ENCODE peak calls at places on chromosomes 6 and 20, in nine cellular contexts. One of them, this sample, is unnamed.

GRCh38 chr6:25202505-25202904 is 76.7 kb upstream of the CARMIL1 start:
- DNase-seq in Karpas-422: no peak
- DNase-seq in PC-3: peak; percentile 45
- DNase-seq in fibroblast of lung: peak; percentile 83
- DNase-seq in H9: no peak
- DNase-seq in astrocyte: peak; percentile 82
- DNase-seq in OCI-LY7: no peak
- DNase-seq in hepatocyte: no peak
- DNase-seq in PC-9: no peak
- DNase-seq in this sample: no peak

GRCh38 chr20:38680492-38681118 is 43.7 kb upstream of the SLC32A1 start:
- DNase-seq in Karpas-422: peak; percentile 72
- DNase-seq in PC-3: peak; percentile 60
- DNase-seq in fibroblast of lung: peak; percentile 33
- DNase-seq in H9: peak; percentile 74
- DNase-seq in astrocyte: peak; percentile 16
- DNase-seq in OCI-LY7: peak; percentile 36
- DNase-seq in hepatocyte: peak; percentile 80
- DNase-seq in PC-9: no peak
- DNase-seq in this sample: peak; percentile 69

GRCh38 chr6:155130161-155130853 is 133.5 kb upstream of the CLDN20 start:
- DNase-seq in Karpas-422: no peak
- DNase-seq in PC-3: peak; percentile 26
- DNase-seq in fibroblast of lung: no peak
- DNase-seq in H9: no peak
- DNase-seq in astrocyte: peak; percentile 54
- DNase-seq in OCI-LY7: no peak
- DNase-seq in hepatocyte: no peak
- DNase-seq in PC-9: no peak
- DNase-seq in this sample: no peak

GRCh38 chr6:134689177-134689576 is 260.7 kb downstream of the ALDH8A1 start:
- DNase-seq in Karpas-422: no peak
- DNase-seq in PC-3: no peak
- DNase-seq in fibroblast of lung: no peak
- DNase-seq in H9: no peak
- DNase-seq in astrocyte: no peak
- DNase-seq in OCI-LY7: no peak
- DNase-seq in hepatocyte: no peak
- DNase-seq in PC-9: peak; percentile 28
- DNase-seq in this sample: no peak

GRCh38 chr6:110482774-110483400 is 6.5 kb upstream of the SLC22A16 start:
- DNase-seq in Karpas-422: no peak
- DNase-seq in PC-3: peak; percentile 4
- DNase-seq in fibroblast of lung: peak; percentile 7
- DNase-seq in H9: no peak
- DNase-seq in astrocyte: no peak
- DNase-seq in OCI-LY7: no peak
- DNase-seq in hepatocyte: no peak
- DNase-seq in PC-9: no peak
- DNase-seq in this sample: no peak

GRCh38 chr6:5132741-5133140 is 47.6 kb downstream of the PPP1R3G start:
- DNase-seq in Karpas-422: no peak
- DNase-seq in PC-3: no peak
- DNase-seq in fibroblast of lung: peak; percentile 99
- DNase-seq in H9: peak; percentile 75
- DNase-seq in astrocyte: peak; percentile 76
- DNase-seq in OCI-LY7: peak; percentile 17
- DNase-seq in hepatocyte: peak; percentile 23
- DNase-seq in PC-9: no peak
- DNase-seq in this sample: peak; percentile 41

GRCh38 chr20:48745330-48745729 is 82.5 kb downstream of the PREX1 start:
- DNase-seq in Karpas-422: no peak
- DNase-seq in PC-3: no peak
- DNase-seq in fibroblast of lung: peak; percentile 28
- DNase-seq in H9: no peak
- DNase-seq in astrocyte: no peak
- DNase-seq in OCI-LY7: no peak
- DNase-seq in hepatocyte: no peak
- DNase-seq in PC-9: no peak
- DNase-seq in this sample: no peak

GRCh38 chr6:164227952-164228522 is 813.5 kb downstream of the QKI start:
- DNase-seq in Karpas-422: no peak
- DNase-seq in PC-3: no peak
- DNase-seq in fibroblast of lung: no peak
- DNase-seq in H9: no peak
- DNase-seq in astrocyte: no peak
- DNase-seq in OCI-LY7: no peak
- DNase-seq in hepatocyte: no peak
- DNase-seq in PC-9: no peak
- DNase-seq in this sample: peak; percentile 4

GRCh38 chr6:101666256-101666655 is 272.7 kb downstream of the GRIK2 start:
- DNase-seq in Karpas-422: no peak
- DNase-seq in PC-3: peak; percentile 90
- DNase-seq in fibroblast of lung: peak; percentile 3
- DNase-seq in H9: no peak
- DNase-seq in astrocyte: peak; percentile 92
- DNase-seq in OCI-LY7: no peak
- DNase-seq in hepatocyte: no peak
- DNase-seq in PC-9: peak; percentile 72
- DNase-seq in this sample: no peak

GRCh38 chr20:15711177-15711576 is 862.1 kb downstream of the KIF16B start:
- DNase-seq in Karpas-422: no peak
- DNase-seq in PC-3: no peak
- DNase-seq in fibroblast of lung: no peak
- DNase-seq in H9: no peak
- DNase-seq in astrocyte: no peak
- DNase-seq in OCI-LY7: no peak
- DNase-seq in hepatocyte: no peak
- DNase-seq in PC-9: no peak
- DNase-seq in this sample: no peak
- H3K27ac ChIP-seq in Karpas-422: no peak overlapping the region
- H3K27ac ChIP-seq in PC-3: no peak overlapping the region
- H3K27ac ChIP-seq in fibroblast of lung: no peak overlapping the region
- H3K27ac ChIP-seq in H9: no peak overlapping the region
- H3K27ac ChIP-seq in astrocyte: no peak overlapping the region
- H3K27ac ChIP-seq in OCI-LY7: no peak overlapping the region
- H3K27ac ChIP-seq in hepatocyte: peak overlapping the region; percentile 65
- H3K27ac ChIP-seq in PC-9: no peak overlapping the region
- H3K27ac ChIP-seq in this sample: no peak overlapping the region

DNA sequence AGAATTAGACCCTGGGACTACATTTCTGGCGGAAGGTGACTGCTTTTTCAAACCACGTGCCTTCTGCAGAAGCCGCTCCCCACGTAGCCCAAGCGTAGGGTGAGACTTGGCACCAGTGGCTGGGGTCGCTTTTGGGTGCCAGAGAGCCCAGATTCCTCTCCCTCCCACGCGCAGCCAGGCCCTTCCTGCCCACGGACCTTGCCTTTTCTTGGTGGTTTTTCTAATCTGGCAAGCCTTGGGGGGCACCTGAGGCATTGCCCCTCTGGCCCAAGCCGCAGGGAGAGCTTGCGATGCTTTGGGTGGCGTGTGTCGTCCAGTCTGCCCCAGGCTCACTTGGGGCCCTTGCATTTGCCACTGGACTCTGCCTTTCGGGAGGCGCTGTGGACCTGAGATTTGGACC is 3.3 kb downstream of the SLCO4A1 start:
- DNase-seq in Karpas-422: no peak
- DNase-seq in PC-3: no peak
- DNase-seq in fibroblast of lung: no peak
- DNase-seq in H9: no peak
- DNase-seq in astrocyte: no peak
- DNase-seq in OCI-LY7: no peak
- DNase-seq in hepatocyte: no peak
- DNase-seq in PC-9: no peak
- DNase-seq in this sample: no peak
- H3K79me2 ChIP-seq in Karpas-422: no peaks in the 10 kb centered on the region
- H3K79me2 ChIP-seq in PC-3: peaks cover 92% of the 10 kb centered on the region
- H3K79me2 ChIP-seq in fibroblast of lung: no peaks in the 10 kb centered on the region
- H3K79me2 ChIP-seq in H9: peaks cover 3% of the 10 kb centered on the region
- H3K79me2 ChIP-seq in astrocyte: no peaks in the 10 kb centered on the region
- H3K79me2 ChIP-seq in OCI-LY7: peaks cover 60% of the 10 kb centered on the region
- H3K79me2 ChIP-seq in hepatocyte: no peaks in the 10 kb centered on the region
- H3K79me2 ChIP-seq in PC-9: peaks cover 91% of the 10 kb centered on the region
- H3K79me2 ChIP-seq in this sample: no peaks in the 10 kb centered on the region

DNA sequence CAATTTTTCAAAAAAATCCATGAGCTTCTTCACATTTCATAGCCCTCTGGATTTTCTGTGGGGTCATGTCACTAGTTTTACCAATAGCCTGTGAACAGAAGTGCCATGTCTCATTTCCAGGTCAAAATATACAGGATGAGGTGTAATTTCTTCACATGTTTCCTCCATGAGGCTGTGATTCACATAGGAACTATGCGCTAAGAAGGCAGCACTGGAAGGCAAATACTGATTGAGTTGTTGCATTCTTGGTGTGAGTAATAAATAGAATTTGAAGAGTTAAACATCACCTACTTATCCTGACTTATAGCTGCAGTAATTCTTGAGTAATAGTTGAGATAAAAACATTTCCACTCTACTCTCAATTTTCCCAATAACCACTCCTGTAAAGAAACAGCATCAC is 442.3 kb downstream of the HAO1 start:
- DNase-seq in Karpas-422: no peak
- DNase-seq in PC-3: peak; percentile 94
- DNase-seq in fibroblast of lung: no peak
- DNase-seq in H9: no peak
- DNase-seq in astrocyte: peak; percentile 94
- DNase-seq in OCI-LY7: no peak
- DNase-seq in hepatocyte: no peak
- DNase-seq in PC-9: peak; percentile 49
- DNase-seq in this sample: peak; percentile 12
- H3K27ac ChIP-seq in Karpas-422: no peak overlapping the region
- H3K27ac ChIP-seq in PC-3: peak overlapping the region; percentile 0
- H3K27ac ChIP-seq in fibroblast of lung: no peak overlapping the region
- H3K27ac ChIP-seq in H9: no peak overlapping the region
- H3K27ac ChIP-seq in astrocyte: peak overlapping the region; percentile 42
- H3K27ac ChIP-seq in OCI-LY7: no peak overlapping the region
- H3K27ac ChIP-seq in hepatocyte: no peak overlapping the region
- H3K27ac ChIP-seq in PC-9: no peak overlapping the region
- H3K27ac ChIP-seq in this sample: no peak overlapping the region

GRCh38 chr6:34094474-34095135 is 51.3 kb downstream of the GRM4 start:
- DNase-seq in Karpas-422: no peak
- DNase-seq in PC-3: no peak
- DNase-seq in fibroblast of lung: no peak
- DNase-seq in H9: no peak
- DNase-seq in astrocyte: no peak
- DNase-seq in OCI-LY7: no peak
- DNase-seq in hepatocyte: no peak
- DNase-seq in PC-9: no peak
- DNase-seq in this sample: no peak

GRCh38 chr6:34098045-34098936 is 47.6 kb downstream of the GRM4 start:
- DNase-seq in Karpas-422: no peak
- DNase-seq in PC-3: no peak
- DNase-seq in fibroblast of lung: no peak
- DNase-seq in H9: no peak
- DNase-seq in astrocyte: no peak
- DNase-seq in OCI-LY7: no peak
- DNase-seq in hepatocyte: no peak
- DNase-seq in PC-9: no peak
- DNase-seq in this sample: peak; percentile 16

GRCh38 chr6:34095741-34096140 is 50.1 kb downstream of the GRM4 start:
- DNase-seq in Karpas-422: no peak
- DNase-seq in PC-3: no peak
- DNase-seq in fibroblast of lung: no peak
- DNase-seq in H9: no peak
- DNase-seq in astrocyte: no peak
- DNase-seq in OCI-LY7: no peak
- DNase-seq in hepatocyte: no peak
- DNase-seq in PC-9: no peak
- DNase-seq in this sample: no peak

GRCh38 chr6:34095136-34095505 is 50.8 kb downstream of the GRM4 start:
- DNase-seq in Karpas-422: no peak
- DNase-seq in PC-3: no peak
- DNase-seq in fibroblast of lung: no peak
- DNase-seq in H9: no peak
- DNase-seq in astrocyte: no peak
- DNase-seq in OCI-LY7: no peak
- DNase-seq in hepatocyte: no peak
- DNase-seq in PC-9: no peak
- DNase-seq in this sample: no peak

DNA sequence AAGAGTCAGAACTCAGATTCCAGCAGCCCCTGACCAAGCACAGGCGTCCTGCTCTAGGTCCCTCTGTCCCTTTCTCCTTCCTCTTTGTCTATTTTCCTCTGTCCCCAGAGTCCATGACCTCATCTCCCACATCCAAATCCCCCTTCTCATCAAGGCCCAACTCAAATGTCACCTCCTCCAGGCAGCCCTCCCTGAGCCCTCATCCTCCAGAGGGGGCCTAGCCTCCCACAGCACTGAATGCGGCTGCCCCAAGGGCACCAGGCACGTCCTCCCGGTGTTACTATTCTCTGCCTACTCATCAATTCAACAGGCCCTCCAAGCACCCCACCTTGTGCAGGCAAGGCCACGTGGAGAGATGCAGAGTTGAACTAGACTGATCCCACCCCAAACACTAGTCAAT is 49.7 kb downstream of the GRM4 start:
- DNase-seq in Karpas-422: no peak
- DNase-seq in PC-3: no peak
- DNase-seq in fibroblast of lung: no peak
- DNase-seq in H9: no peak
- DNase-seq in astrocyte: no peak
- DNase-seq in OCI-LY7: no peak
- DNase-seq in hepatocyte: no peak
- DNase-seq in PC-9: no peak
- DNase-seq in this sample: no peak
- H3K79me2 ChIP-seq in Karpas-422: no peaks in the 10 kb centered on the region
- H3K79me2 ChIP-seq in PC-3: no peaks in the 10 kb centered on the region
- H3K79me2 ChIP-seq in fibroblast of lung: no peaks in the 10 kb centered on the region
- H3K79me2 ChIP-seq in H9: no peaks in the 10 kb centered on the region
- H3K79me2 ChIP-seq in astrocyte: no peaks in the 10 kb centered on the region
- H3K79me2 ChIP-seq in OCI-LY7: no peaks in the 10 kb centered on the region
- H3K79me2 ChIP-seq in hepatocyte: no peaks in the 10 kb centered on the region
- H3K79me2 ChIP-seq in PC-9: no peaks in the 10 kb centered on the region
- H3K79me2 ChIP-seq in this sample: no peaks in the 10 kb centered on the region